ENCODE peak calls at places on chromosomes 1 and 21, in five cellular contexts. I, A, B, N and U are unnamed samples.

GRCh38 chr1:151990856-151991198 is 2.8 kb downstream of the S100A10 start:
- DNase-seq in I (peak; percentile 60), A (peak; percentile 67), B (no peak), N (peak; percentile 70), U (no peak)

GRCh38 chr1:186957339-186957738 is 128.6 kb downstream of the PLA2G4A start:
- DNase-seq in I (no peak), A (peak; percentile 74), B (no peak), N (no peak), U (no peak)

GRCh38 chr1:39672551-39672947 is 642 bp upstream of the NT5C1A start:
- DNase-seq in I (no peak), A (no peak), B (peak; percentile 48), N (no peak), U (peak; percentile 53)

GRCh38 chr1:84603941-84604830 is 29.9 kb upstream of the CTBS start:
- DNase-seq in I (peak; percentile 38), A (peak; percentile 95), B (no peak), N (peak; percentile 43), U (no peak)

GRCh38 chr1:24952413-24952841 is 22.4 kb upstream of the RUNX3 start:
- DNase-seq in I (no peak), A (no peak), B (no peak), N (no peak), U (peak; percentile 75)

GRCh38 chr1:17108786-17109185 is 10.5 kb downstream of the PADI2 start:
- DNase-seq in I (no peak), A (peak; percentile 6), B (no peak), N (no peak), U (no peak)

GRCh38 chr1:168089326-168089978 is 47.3 kb downstream of the GPR161 start:
- DNase-seq in I (no peak), A (no peak), B (no peak), N (no peak), U (no peak)

GRCh38 chr21:41466024-41466820 is 40.2 kb downstream of the MX1 start:
- DNase-seq in I (no peak), A (no peak), B (no peak), N (peak; percentile 7), U (no peak)

GRCh38 chr1:27563407-27564263 is 40.3 kb downstream of the AHDC1 start:
- DNase-seq in I (peak; percentile 73), A (peak; percentile 57), B (no peak), N (peak; percentile 61), U (no peak)

GRCh38 chr1:179876289-179876715 is 1.3 kb downstream of the TOR1AIP2 start:
- DNase-seq in I (peak; percentile 47), A (peak; percentile 57), B (no peak), N (peak; percentile 33), U (no peak)

GRCh38 chr1:190320952-190321351 is 156.7 kb downstream of the BRINP3 start:
- DNase-seq in I (peak; percentile 53), A (peak; percentile 71), B (no peak), N (peak; percentile 41), U (no peak)

GRCh38 chr21:41770901-41771624 is 4.2 kb upstream of the RIPK4 start:
- DNase-seq in I (no peak), A (no peak), B (no peak), N (no peak), U (no peak)

GRCh38 chr1:178551940-178552339 is 39.0 kb downstream of the TEX35 start:
- DNase-seq in I (no peak), A (no peak), B (no peak), N (no peak), U (no peak)

GRCh38 chr1:170010443-170010842 is 64.1 kb downstream of the KIFAP3 start:
- DNase-seq in I (peak; percentile 65), A (peak; percentile 86), B (no peak), N (peak; percentile 54), U (peak; percentile 41)

GRCh38 chr1:2441746-2442145 is 29.4 kb upstream of the PEX10 start:
- DNase-seq in I (no peak), A (no peak), B (no peak), N (no peak), U (no peak)

GRCh38 chr21:38244885-38245869 is 11.6 kb upstream of the KCNJ15 start:
- DNase-seq in I (peak; percentile 37), A (peak; percentile 93), B (no peak), N (peak; percentile 77), U (peak; percentile 86)

GRCh38 chr1:236489710-236490377 is 33.9 kb upstream of the LGALS8 start:
- DNase-seq in I (peak; percentile 16), A (peak; percentile 78), B (peak; percentile 50), N (peak; percentile 76), U (no peak)

GRCh38 chr1:212701910-212702309 is 2.3 kb upstream of the BATF3 start:
- DNase-seq in I (peak; percentile 18), A (no peak), B (no peak), N (peak; percentile 22), U (no peak)

GRCh38 chr1:118317836-118318614 is 133.0 kb upstream of the SPAG17 start:
- DNase-seq in I (no peak), A (no peak), B (no peak), N (no peak), U (no peak)

GRCh38 chr1:94628174-94628843 is 86.8 kb upstream of the F3 start:
- DNase-seq in I (no peak), A (no peak), B (no peak), N (no peak), U (no peak)

GRCh38 chr1:227893696-227894305 is 53.9 kb downstream of the WNT9A start:
- DNase-seq in I (no peak), A (no peak), B (no peak), N (no peak), U (no peak)

GRCh38 chr1:26351591-26352337 is 2.2 kb downstream of the CRYBG2 start:
- DNase-seq in I (peak; percentile 62), A (no peak), B (no peak), N (peak; percentile 78), U (no peak)

GRCh38 chr1:236018885-236019453 is 45.9 kb downstream of the NID1 start:
- DNase-seq in I (no peak), A (peak; percentile 88), B (no peak), N (no peak), U (no peak)

GRCh38 chr1:63622847-63623566 is 29.8 kb downstream of the PGM1 start:
- DNase-seq in I (no peak), A (no peak), B (no peak), N (no peak), U (no peak)

GRCh38 chr1:42456010-42456753 is at the start of the genes PPCS and ZMYND12:
- DNase-seq in I (peak; percentile 86), A (peak; percentile 89), B (peak; percentile 92), N (peak; percentile 89), U (peak; percentile 99)

GRCh38 chr1:197399691-197400521 is 131.9 kb downstream of the CRB1 start:
- DNase-seq in I (peak; percentile 52), A (peak; percentile 64), B (no peak), N (peak; percentile 69), U (peak; percentile 24)

GRCh38 chr1:2985121-2985561 is 36.1 kb upstream of the ACTRT2 start:
- DNase-seq in I (no peak), A (no peak), B (no peak), N (no peak), U (no peak)

GRCh38 chr1:116373451-116374339 is 651 bp downstream of the ATP1A1 start:
- DNase-seq in I (peak; percentile 38), A (peak; percentile 47), B (peak; percentile 51), N (no peak), U (peak; percentile 80)

GRCh38 chr1:41399148-41399795 is 38.0 kb downstream of the FOXO6 start:
- DNase-seq in I (no peak), A (no peak), B (no peak), N (no peak), U (no peak)

GRCh38 chr21:41559658-41560599 is 52.0 kb upstream of the TMPRSS2 start:
- DNase-seq in I (no peak), A (peak; percentile 46), B (no peak), N (no peak), U (peak; percentile 29)

GRCh38 chr1:229438021-229438420 is 4.1 kb upstream of the ACTA1 start:
- DNase-seq in I (no peak), A (no peak), B (no peak), N (no peak), U (no peak)

GRCh38 chr1:60973668-60974067 is 108.7 kb upstream of the NFIA start:
- DNase-seq in I (no peak), A (no peak), B (no peak), N (no peak), U (no peak)

GRCh38 chr1:60974524-60974923 is 107.8 kb upstream of the NFIA start:
- DNase-seq in I (no peak), A (no peak), B (no peak), N (no peak), U (no peak)

GRCh38 chr1:60971330-60971729 is 111.0 kb upstream of the NFIA start:
- DNase-seq in I (no peak), A (no peak), B (no peak), N (no peak), U (no peak)

GRCh38 chr1:60972841-60973364 is 109.5 kb upstream of the NFIA start:
- DNase-seq in I (no peak), A (peak; percentile 84), B (no peak), N (peak; percentile 13), U (no peak)

DNA sequence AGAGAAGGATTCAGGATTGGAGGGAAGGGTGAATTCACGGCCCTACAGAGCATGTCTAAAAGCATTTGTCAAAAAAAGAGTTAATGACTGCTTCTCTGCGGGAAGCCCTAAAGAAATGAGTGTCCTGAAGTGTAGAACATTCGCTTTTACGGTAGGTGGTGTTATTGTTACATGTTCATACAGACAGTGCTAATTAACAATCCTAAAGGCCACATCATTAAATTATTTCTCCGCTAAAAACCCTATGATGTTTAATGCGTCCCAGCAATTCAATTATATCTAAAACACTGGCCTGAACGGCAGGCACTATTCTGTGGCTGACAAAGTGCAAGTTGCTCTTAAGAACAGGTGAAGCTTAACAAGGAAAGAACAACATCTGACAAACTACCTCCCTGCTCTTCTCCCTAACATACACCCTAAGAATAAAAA is 112.3 kb upstream of the NFIA start:
- DNase-seq in I (no peak), A (peak; percentile 61), B (no peak), N (peak; percentile 9), U (no peak)
- TF ChIP-seq CTCF in I (no peak), A (peak; percentile 42), B (no peak), N (peak; percentile 37), U (no peak)

GRCh38 chr1:88685239-88685604 is 1.1 kb downstream of the PKN2 start:
- DNase-seq in I (no peak), A (peak; percentile 6), B (no peak), N (peak; percentile 3), U (no peak)

GRCh38 chr1:88684482-88685238 is 587 bp downstream of the PKN2 start:
- DNase-seq in I (peak; percentile 77), A (peak; percentile 24), B (peak; percentile 70), N (peak; percentile 71), U (peak; percentile 79)

GRCh38 chr1:88681223-88681622 is 2.9 kb upstream of the PKN2 start:
- DNase-seq in I (no peak), A (no peak), B (no peak), N (no peak), U (no peak)

GRCh38 chr1:88683516-88683847 is 591 bp upstream of the PKN2 start:
- DNase-seq in I (peak; percentile 65), A (no peak), B (no peak), N (no peak), U (peak; percentile 71)

GRCh38 chr1:88683848-88684481 is at the start of gene PKN2:
- DNase-seq in I (peak; percentile 98), A (peak; percentile 97), B (peak; percentile 92), N (peak; percentile 98), U (peak; percentile 97)
- TF ChIP-seq CTCF in I (no peak), A (peak; percentile 11), B (no peak), N (no peak), U (no peak)

GRCh38 chr1:202171292-202172014 is 11.1 kb upstream of the PTPN7 start:
- DNase-seq in I (no peak), A (no peak), B (no peak), N (no peak), U (no peak)
- TF ChIP-seq CTCF in I (no peak), A (no peak), B (no peak), N (no peak), U (no peak)

GRCh38 chr1:8205771-8206170 is 112.1 kb upstream of the SLC45A1 start:
- DNase-seq in I (no peak), A (no peak), B (no peak), N (no peak), U (no peak)
- TF ChIP-seq CTCF in I (no peak), A (no peak), B (no peak), N (no peak), U (no peak)